ENCODE peak calls at places on chromosomes 4 and X, in seven cellular contexts. U is A673; K is psoas muscle; H is lower lobe of right lung; T is colonic mucosa; G is tibial artery; I is effector memory CD4-positive, alpha-beta T cell. Y is an unnamed sample. For H3K4me1 and H3K9me3, the result is how much of the 10 kb centered on the place peaks cover.

GRCh38 chrX:136196691-136197155 is 49.4 kb downstream of the FHL1 start:
- DNase-seq in H (no peak), K (no peak), G (no peak), I (no peak), T (no peak), U (no peak), Y (no peak)

GRCh38 chrX:12919051-12919450 is 12.6 kb downstream of the TLR8 start:
- DNase-seq in T (no peak), U (no peak), H (no peak), I (no peak), K (no peak), G (no peak), Y (no peak)

GRCh38 chr4:137514401-137515116 is 17.7 kb downstream of the PCDH18 start:
- DNase-seq in I (no peak), H (no peak), G (no peak), U (no peak), K (no peak), T (no peak), Y (no peak)

GRCh38 chr4:1207603-1208265 is 35.4 kb upstream of the SPON2 start:
- DNase-seq in K (peak), I (no peak), U (no peak), H (peak), G (peak), T (peak), Y (no peak)

GRCh38 chr4:147831452-147832192 is 99.7 kb downstream of the ARHGAP10 start:
- DNase-seq in I (no peak), H (no peak), K (peak), U (peak), T (peak), G (peak), Y (no peak)

GRCh38 chrX:47221756-47222155 is 3.3 kb downstream of the CDK16 start:
- DNase-seq in T (no peak), K (no peak), H (no peak), U (no peak), G (no peak), I (no peak), Y (no peak)

GRCh38 chrX:12245650-12246645 is 107.7 kb downstream of the FRMPD4 start:
- DNase-seq in K (no peak), H (no peak), I (no peak), G (no peak), U (no peak), T (no peak), Y (no peak)

GRCh38 chr4:43690121-43690520 is 758.5 kb downstream of the KCTD8 start:
- DNase-seq in U (no peak), K (no peak), T (no peak), I (no peak), H (no peak), G (no peak), Y (no peak)

GRCh38 chr4:99633772-99634171 is 23.9 kb downstream of the C4orf54 start:
- DNase-seq in K (peak), U (no peak), T (no peak), G (no peak), H (no peak), I (no peak), Y (no peak)

GRCh38 chr4:70703695-70704332 is 15.5 kb downstream of the UTP3 start:
- DNase-seq in T (peak), G (no peak), H (no peak), I (no peak), K (no peak), U (peak), Y (no peak)

GRCh38 chrX:153766098-153766817 is 2.2 kb downstream of the PLXNB3 start:
- DNase-seq in G (no peak), I (no peak), H (peak), U (peak), T (no peak), K (peak), Y (no peak)

GRCh38 chrX:19555236-19555635 is 39.9 kb upstream of the MAP3K15 start:
- DNase-seq in T (no peak), I (no peak), H (no peak), U (no peak), K (no peak), G (no peak), Y (no peak)

GRCh38 chrX:48937065-48937907 is 18.5 kb upstream of the PIM2 start:
- DNase-seq in I (peak), G (no peak), T (peak), U (no peak), H (peak), K (peak), Y (peak)

GRCh38 chrX:140157611-140158010 is 192.3 kb upstream of the CXorf66 start:
- DNase-seq in U (no peak), G (no peak), T (no peak), I (no peak), K (no peak), H (no peak), Y (no peak)

GRCh38 chr4:73037057-73037456 is 32.5 kb downstream of the COX18 start:
- DNase-seq in K (no peak), H (no peak), G (no peak), I (no peak), U (no peak), T (no peak), Y (no peak)

GRCh38 chr4:6697096-6697495 is 3.4 kb downstream of the S100P start:
- DNase-seq in T (no peak), K (no peak), G (no peak), H (no peak), U (no peak), I (no peak), Y (no peak)

GRCh38 chr4:2792711-2793577 is at the start of gene SH3BP2:
- DNase-seq in T (peak), I (peak), G (peak), U (peak), H (peak), K (peak), Y (peak)

GRCh38 chrX:34300871-34301270 is 168.8 kb upstream of the FAM47A start:
- DNase-seq in T (peak), H (no peak), U (peak), G (no peak), K (no peak), I (no peak), Y (peak)

GRCh38 chrX:69555396-69556023 is 51.4 kb downstream of the NALF2 start:
- DNase-seq in K (no peak), H (no peak), I (no peak), G (no peak), U (no peak), T (no peak), Y (no peak)

GRCh38 chr4:144906181-144906895 is 191.7 kb downstream of the ANAPC10 start:
- DNase-seq in G (no peak), I (no peak), K (no peak), T (no peak), H (no peak), U (no peak), Y (no peak)

GRCh38 chr4:175536852-175537453 is 275.1 kb downstream of the GPM6A start:
- DNase-seq in I (no peak), U (peak), H (no peak), T (no peak), G (no peak), K (no peak), Y (no peak)

GRCh38 chrX:150940844-150941495 is 42.2 kb upstream of the HMGB3 start:
- DNase-seq in T (no peak), H (no peak), G (no peak), U (no peak), I (no peak), K (no peak), Y (no peak)

GRCh38 chr4:1982124-1983052 is 26.4 kb downstream of the NELFA start:
- DNase-seq in H (no peak), G (no peak), T (peak), U (no peak), K (no peak), I (no peak), Y (no peak)

GRCh38 chrX:53357799-53358530 is 64.5 kb downstream of the SMC1A start:
- DNase-seq in H (no peak), G (no peak), T (no peak), I (no peak), U (peak), K (no peak), Y (no peak)

GRCh38 chr4:107153228-107153627 is 117.1 kb upstream of the DKK2 start:
- DNase-seq in H (peak), T (peak), G (no peak), I (no peak), K (no peak), U (peak), Y (no peak)

GRCh38 chr4:137519406-137519805 is 12.9 kb downstream of the PCDH18 start:
- DNase-seq in K (no peak), H (no peak), G (no peak), T (no peak), I (no peak), U (no peak), Y (no peak)

GRCh38 chr4:182643801-182644311 is 273.3 kb downstream of the DCTD start:
- DNase-seq in H (no peak), T (no peak), I (no peak), K (no peak), G (peak), U (no peak), Y (no peak)

GRCh38 chr4:88738714-88739366 is 41.2 kb upstream of the NAP1L5 start:
- DNase-seq in T (no peak), I (no peak), K (no peak), U (no peak), H (no peak), G (no peak), Y (no peak)
- H3K4me1 ChIP-seq in T (under half), I (under half), K (under half), U (under half), H (under half), G (half or more), Y (under half)

DNA sequence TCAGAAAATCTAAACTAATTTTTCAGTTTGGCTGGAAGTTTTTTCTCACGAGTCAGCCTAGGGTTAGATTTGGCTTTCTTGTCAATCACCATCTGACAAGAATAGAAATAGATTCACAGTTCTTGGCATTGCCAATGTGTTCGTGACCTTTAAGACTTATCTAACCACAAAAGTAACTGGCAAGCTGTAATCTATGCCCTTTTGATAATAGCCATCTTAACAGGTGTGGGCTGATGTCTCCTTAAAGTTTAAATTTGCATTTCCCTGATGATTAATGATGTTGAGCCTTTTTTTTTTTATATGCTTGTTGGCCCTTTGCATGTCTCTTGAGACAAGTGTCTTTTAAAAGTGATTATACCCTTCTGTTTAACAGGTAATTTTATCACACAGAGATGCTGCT is 460.3 kb upstream of the PRKX start:
- DNase-seq in K (no peak), T (no peak), G (no peak), H (no peak), I (no peak), U (no peak), Y (no peak)
- H3K27ac ChIP-seq in K (no peak), T (no peak), G (no peak), H (no peak), I (no peak), U (no peak), Y (no peak)

DNA sequence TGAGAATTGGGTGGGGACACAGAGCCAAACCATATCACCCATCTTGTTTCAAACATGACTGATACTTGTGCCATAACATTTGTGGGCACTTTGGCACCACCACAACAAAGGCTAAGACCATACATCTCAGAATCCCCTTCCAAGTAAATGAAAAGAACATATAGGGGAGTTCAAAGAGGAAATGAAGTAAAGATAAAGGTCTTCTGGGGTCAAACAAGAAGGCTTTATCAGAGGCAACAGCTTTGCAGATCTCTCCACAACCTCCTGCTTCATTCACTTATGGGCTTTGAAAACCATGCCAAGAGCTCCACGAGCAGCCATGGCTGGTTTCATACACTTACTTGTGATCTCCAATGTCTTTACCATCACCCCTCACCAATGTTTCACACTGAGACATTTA is 122.7 kb downstream of the ANKRD50 start:
- DNase-seq in U (no peak), K (no peak), I (no peak), G (no peak), T (no peak), H (no peak), Y (no peak)
- H3K9me3 ChIP-seq in U (under half), K (under half), I (under half), G (under half), T (under half), H (under half), Y (under half)

GRCh38 chr4:25019501-25019900 is 11.2 kb downstream of the LGI2 start:
- DNase-seq in G (no peak), I (no peak), U (no peak), K (no peak), H (no peak), T (no peak), Y (no peak)
- H3K4me1 ChIP-seq in G (under half), I (under half), U (under half), K (under half), H (under half), T (under half), Y (under half)

GRCh38 chr4:188109157-188109755 is at the start of gene TRIML2:
- DNase-seq in H (no peak), T (no peak), K (no peak), U (no peak), I (no peak), G (no peak), Y (no peak)
- H3K27ac ChIP-seq in H (no peak), T (no peak), K (no peak), U (no peak), I (no peak), G (no peak), Y (no peak)